ENCODE peak calls at places on chromosomes 7 and 10, in seven cellular contexts. One of them, this sample, is unnamed.

GRCh38 chr7:80671744-80672143 is 33.3 kb downstream of the CD36 start:
- DNase-seq in B cell: no peak
- DNase-seq in ovary: no peak
- DNase-seq in body of pancreas: no peak
- DNase-seq in Caco-2: no peak
- DNase-seq in fibroblast of pulmonary artery: no peak
- DNase-seq in Calu3: no peak
- DNase-seq in this sample: no peak

GRCh38 chr10:17817790-17818189 is 8.6 kb downstream of the MRC1 start:
- DNase-seq in B cell: no peak
- DNase-seq in ovary: no peak
- DNase-seq in body of pancreas: no peak
- DNase-seq in Caco-2: no peak
- DNase-seq in fibroblast of pulmonary artery: no peak
- DNase-seq in Calu3: no peak
- DNase-seq in this sample: no peak

GRCh38 chr7:43112941-43113621 is 634 bp downstream of the HECW1 start:
- DNase-seq in B cell: no peak
- DNase-seq in ovary: peak; percentile 29
- DNase-seq in body of pancreas: peak; percentile 39
- DNase-seq in Caco-2: no peak
- DNase-seq in fibroblast of pulmonary artery: peak; percentile 60
- DNase-seq in Calu3: no peak
- DNase-seq in this sample: peak; percentile 56

GRCh38 chr7:45021604-45022296 is 21.7 kb downstream of the CCM2 start:
- DNase-seq in B cell: no peak
- DNase-seq in ovary: no peak
- DNase-seq in body of pancreas: no peak
- DNase-seq in Caco-2: no peak
- DNase-seq in fibroblast of pulmonary artery: peak; percentile 55
- DNase-seq in Calu3: no peak
- DNase-seq in this sample: no peak

GRCh38 chr10:84825330-84825729 is 496.9 kb downstream of the CCSER2 start:
- DNase-seq in B cell: no peak
- DNase-seq in ovary: no peak
- DNase-seq in body of pancreas: peak; percentile 24
- DNase-seq in Caco-2: no peak
- DNase-seq in fibroblast of pulmonary artery: peak; percentile 10
- DNase-seq in Calu3: peak; percentile 38
- DNase-seq in this sample: no peak

GRCh38 chr7:39228946-39229345 is 251.2 kb downstream of the POU6F2 start:
- DNase-seq in B cell: no peak
- DNase-seq in ovary: no peak
- DNase-seq in body of pancreas: no peak
- DNase-seq in Caco-2: no peak
- DNase-seq in fibroblast of pulmonary artery: no peak
- DNase-seq in Calu3: no peak
- DNase-seq in this sample: no peak

GRCh38 chr10:89810908-89811515 is 109.6 kb downstream of the KIF20B start:
- DNase-seq in B cell: no peak
- DNase-seq in ovary: no peak
- DNase-seq in body of pancreas: no peak
- DNase-seq in Caco-2: no peak
- DNase-seq in fibroblast of pulmonary artery: no peak
- DNase-seq in Calu3: no peak
- DNase-seq in this sample: no peak

GRCh38 chr10:35493196-35494118 is 111.7 kb upstream of the GJD4 start:
- DNase-seq in B cell: no peak
- DNase-seq in ovary: no peak
- DNase-seq in body of pancreas: peak; percentile 36
- DNase-seq in Caco-2: no peak
- DNase-seq in fibroblast of pulmonary artery: no peak
- DNase-seq in Calu3: peak; percentile 24
- DNase-seq in this sample: no peak

GRCh38 chr10:49160110-49160509 is 26.3 kb upstream of the FAM170B start:
- DNase-seq in B cell: no peak
- DNase-seq in ovary: no peak
- DNase-seq in body of pancreas: no peak
- DNase-seq in Caco-2: no peak
- DNase-seq in fibroblast of pulmonary artery: no peak
- DNase-seq in Calu3: no peak
- DNase-seq in this sample: no peak

GRCh38 chr10:49160814-49161213 is 27.0 kb upstream of the FAM170B start:
- DNase-seq in B cell: no peak
- DNase-seq in ovary: no peak
- DNase-seq in body of pancreas: no peak
- DNase-seq in Caco-2: no peak
- DNase-seq in fibroblast of pulmonary artery: no peak
- DNase-seq in Calu3: no peak
- DNase-seq in this sample: no peak

GRCh38 chr10:49162063-49162462 is 26.1 kb downstream of the TMEM273 start:
- DNase-seq in B cell: no peak
- DNase-seq in ovary: no peak
- DNase-seq in body of pancreas: no peak
- DNase-seq in Caco-2: no peak
- DNase-seq in fibroblast of pulmonary artery: no peak
- DNase-seq in Calu3: no peak
- DNase-seq in this sample: no peak

GRCh38 chr10:49162761-49163160 is 25.4 kb downstream of the TMEM273 start:
- DNase-seq in B cell: no peak
- DNase-seq in ovary: no peak
- DNase-seq in body of pancreas: no peak
- DNase-seq in Caco-2: no peak
- DNase-seq in fibroblast of pulmonary artery: no peak
- DNase-seq in Calu3: no peak
- DNase-seq in this sample: no peak

DNA sequence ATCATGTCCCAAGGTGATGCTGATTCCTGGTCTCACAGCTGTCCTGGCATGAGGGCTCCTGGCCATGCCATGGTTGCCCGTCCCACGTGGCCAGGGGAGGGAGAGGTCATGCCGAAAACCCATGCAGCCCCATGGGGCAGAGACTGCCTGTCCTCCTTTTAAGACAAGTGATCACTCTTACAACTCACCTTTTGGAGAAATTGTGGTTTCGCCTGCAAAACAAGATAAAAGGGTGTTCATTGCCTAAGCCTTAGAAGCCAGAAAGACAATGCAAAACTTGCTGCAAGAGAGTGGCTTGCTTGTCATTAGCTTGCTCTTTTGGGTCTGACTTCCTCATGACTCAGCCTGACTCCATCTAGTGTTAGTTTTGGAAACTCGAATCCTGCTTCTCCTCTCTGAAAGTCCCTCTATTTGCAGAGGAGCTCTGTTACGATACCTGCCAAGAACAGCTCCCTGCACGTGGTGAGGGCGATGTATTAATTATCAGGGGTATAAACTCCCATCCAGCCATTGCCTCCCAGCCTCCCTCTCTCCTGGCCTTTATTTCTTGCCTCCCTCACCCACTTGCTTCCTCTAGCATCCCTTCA is 26.7 kb downstream of the TMEM273 start:
- DNase-seq in B cell: no peak
- DNase-seq in ovary: no peak
- DNase-seq in body of pancreas: no peak
- DNase-seq in Caco-2: no peak
- DNase-seq in fibroblast of pulmonary artery: peak; percentile 46
- DNase-seq in Calu3: no peak
- DNase-seq in this sample: no peak
- TF ChIP-seq CTCF in B cell: no peak
- TF ChIP-seq CTCF in ovary: no peak
- TF ChIP-seq CTCF in body of pancreas: no peak
- TF ChIP-seq CTCF in Caco-2: peak; percentile 55
- TF ChIP-seq CTCF in fibroblast of pulmonary artery: peak; percentile 38
- TF ChIP-seq CTCF in Calu3: no peak
- TF ChIP-seq CTCF in this sample: no peak

GRCh38 chr7:129405527-129405926 is 28.7 kb upstream of the STRIP2 start:
- DNase-seq in B cell: no peak
- DNase-seq in ovary: no peak
- DNase-seq in body of pancreas: no peak
- DNase-seq in Caco-2: no peak
- DNase-seq in fibroblast of pulmonary artery: no peak
- DNase-seq in Calu3: no peak
- DNase-seq in this sample: no peak

GRCh38 chr7:129401228-129401967 is 32.8 kb upstream of the STRIP2 start:
- DNase-seq in B cell: no peak
- DNase-seq in ovary: no peak
- DNase-seq in body of pancreas: no peak
- DNase-seq in Caco-2: no peak
- DNase-seq in fibroblast of pulmonary artery: peak; percentile 4
- DNase-seq in Calu3: peak; percentile 1
- DNase-seq in this sample: no peak

DNA sequence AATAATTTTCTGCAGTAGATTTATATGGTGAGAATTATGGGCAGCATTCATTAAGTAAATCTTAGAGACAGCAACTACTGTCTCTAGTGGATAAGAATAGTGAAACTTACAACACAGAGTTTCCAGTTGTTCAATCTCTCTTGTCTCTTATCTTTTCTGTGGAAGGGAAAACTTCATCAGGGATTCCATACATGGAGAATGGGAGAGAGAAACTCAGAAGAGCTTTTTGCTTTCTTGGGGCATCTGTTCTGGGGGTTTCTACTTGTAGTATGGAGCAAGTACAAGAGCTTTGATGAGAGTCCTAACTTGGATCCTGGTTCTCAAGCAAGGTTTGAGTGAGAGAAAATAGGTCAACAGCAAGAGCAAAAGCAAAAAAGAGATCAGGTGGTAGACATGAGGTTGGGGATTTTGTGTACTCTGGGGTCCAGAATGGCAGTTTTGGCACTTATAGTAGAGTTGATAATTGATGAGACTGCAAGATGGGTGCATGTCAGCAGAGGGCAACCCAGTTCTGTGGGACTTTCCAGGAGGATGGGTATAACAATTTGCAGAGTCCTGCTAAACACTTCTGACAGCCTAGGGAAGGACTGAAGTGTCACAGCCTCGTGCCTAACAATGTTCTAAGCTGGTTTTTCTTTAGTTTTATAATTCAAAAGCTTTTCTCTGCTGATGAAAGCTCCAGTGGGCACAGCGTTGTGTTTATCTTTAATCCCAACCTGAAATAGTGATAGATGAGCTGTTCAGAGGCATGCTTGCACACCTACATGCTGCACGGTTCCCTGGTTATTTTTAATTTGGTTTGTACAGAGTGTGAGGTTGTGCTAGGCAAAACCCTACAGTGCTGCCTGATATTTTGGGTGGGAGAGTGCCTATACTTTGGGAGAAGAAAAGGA is 32.0 kb upstream of the STRIP2 start:
- DNase-seq in B cell: no peak
- DNase-seq in ovary: no peak
- DNase-seq in body of pancreas: no peak
- DNase-seq in Caco-2: no peak
- DNase-seq in fibroblast of pulmonary artery: peak; percentile 8
- DNase-seq in Calu3: no peak
- DNase-seq in this sample: peak; percentile 35
- TF ChIP-seq CTCF in B cell: peak; percentile 24
- TF ChIP-seq CTCF in ovary: no peak
- TF ChIP-seq CTCF in body of pancreas: no peak
- TF ChIP-seq CTCF in Caco-2: no peak
- TF ChIP-seq CTCF in fibroblast of pulmonary artery: peak; percentile 6
- TF ChIP-seq CTCF in Calu3: no peak
- TF ChIP-seq CTCF in this sample: peak; percentile 25

GRCh38 chr10:126384269-126384873 is 3.9 kb downstream of the ADAM12 start:
- DNase-seq in B cell: no peak
- DNase-seq in ovary: no peak
- DNase-seq in body of pancreas: no peak
- DNase-seq in Caco-2: no peak
- DNase-seq in fibroblast of pulmonary artery: peak; percentile 77
- DNase-seq in Calu3: no peak
- DNase-seq in this sample: no peak

GRCh38 chr10:126391162-126391880 is 3.0 kb upstream of the ADAM12 start:
- DNase-seq in B cell: no peak
- DNase-seq in ovary: no peak
- DNase-seq in body of pancreas: no peak
- DNase-seq in Caco-2: no peak
- DNase-seq in fibroblast of pulmonary artery: peak; percentile 79
- DNase-seq in Calu3: no peak
- DNase-seq in this sample: no peak

GRCh38 chr10:126390324-126390723 is 2.0 kb upstream of the ADAM12 start:
- DNase-seq in B cell: no peak
- DNase-seq in ovary: no peak
- DNase-seq in body of pancreas: no peak
- DNase-seq in Caco-2: no peak
- DNase-seq in fibroblast of pulmonary artery: no peak
- DNase-seq in Calu3: no peak
- DNase-seq in this sample: no peak

GRCh38 chr10:126387931-126388911 is at the start of gene ADAM12:
- DNase-seq in B cell: no peak
- DNase-seq in ovary: peak; percentile 70
- DNase-seq in body of pancreas: peak; percentile 39
- DNase-seq in Caco-2: no peak
- DNase-seq in fibroblast of pulmonary artery: peak; percentile 65
- DNase-seq in Calu3: no peak
- DNase-seq in this sample: peak; percentile 15

DNA sequence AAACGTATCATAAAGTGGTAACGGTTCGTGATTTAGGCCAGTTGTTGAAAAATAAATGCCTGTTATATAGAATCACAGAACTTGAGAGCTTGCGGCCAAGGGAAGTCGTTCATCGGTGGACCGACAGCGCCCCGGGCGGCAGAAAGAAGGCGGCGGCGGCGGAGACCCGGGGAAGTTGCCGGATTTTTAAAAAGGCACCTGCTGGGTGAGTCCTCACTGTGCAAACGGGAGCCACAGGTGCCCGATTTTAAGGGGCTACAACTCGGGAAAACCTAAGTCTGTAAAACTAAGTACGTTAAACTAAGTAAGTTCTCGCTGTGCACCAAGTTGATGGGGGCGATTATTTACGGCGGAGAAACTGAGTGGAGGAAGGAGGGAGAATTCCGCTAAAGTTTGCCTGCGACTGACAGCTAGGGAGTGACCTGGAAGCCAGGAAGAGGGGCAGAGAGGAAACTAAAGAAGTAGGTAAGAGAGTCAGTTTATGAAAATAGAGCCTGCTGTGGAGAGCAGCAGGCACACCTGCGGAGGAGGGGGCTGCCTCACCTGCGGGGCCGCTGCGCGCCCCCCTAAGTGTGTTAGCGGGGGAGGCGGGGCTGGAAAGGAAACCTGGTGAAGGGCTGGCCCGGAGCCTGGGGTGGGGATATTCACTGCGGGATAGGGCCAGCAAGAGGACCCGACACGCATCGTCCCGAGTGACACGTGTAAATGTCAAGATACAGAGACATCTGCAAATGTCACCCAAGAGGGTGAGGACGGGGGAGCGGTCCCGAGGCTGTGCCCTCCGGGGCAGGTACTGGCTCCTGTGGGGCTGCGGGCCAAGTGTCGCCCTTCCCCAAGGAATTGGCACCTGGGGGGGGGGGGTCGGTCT is 1.0 kb downstream of the ADAM12 start:
- DNase-seq in B cell: no peak
- DNase-seq in ovary: peak; percentile 81
- DNase-seq in body of pancreas: peak; percentile 77
- DNase-seq in Caco-2: peak; percentile 47
- DNase-seq in fibroblast of pulmonary artery: peak; percentile 73
- DNase-seq in Calu3: peak; percentile 31
- DNase-seq in this sample: peak; percentile 27
- TF ChIP-seq CTCF in B cell: peak; percentile 16
- TF ChIP-seq CTCF in ovary: peak; percentile 67
- TF ChIP-seq CTCF in body of pancreas: peak; percentile 77
- TF ChIP-seq CTCF in Caco-2: peak; percentile 74
- TF ChIP-seq CTCF in fibroblast of pulmonary artery: peak; percentile 73
- TF ChIP-seq CTCF in Calu3: no peak
- TF ChIP-seq CTCF in this sample: no peak

DNA sequence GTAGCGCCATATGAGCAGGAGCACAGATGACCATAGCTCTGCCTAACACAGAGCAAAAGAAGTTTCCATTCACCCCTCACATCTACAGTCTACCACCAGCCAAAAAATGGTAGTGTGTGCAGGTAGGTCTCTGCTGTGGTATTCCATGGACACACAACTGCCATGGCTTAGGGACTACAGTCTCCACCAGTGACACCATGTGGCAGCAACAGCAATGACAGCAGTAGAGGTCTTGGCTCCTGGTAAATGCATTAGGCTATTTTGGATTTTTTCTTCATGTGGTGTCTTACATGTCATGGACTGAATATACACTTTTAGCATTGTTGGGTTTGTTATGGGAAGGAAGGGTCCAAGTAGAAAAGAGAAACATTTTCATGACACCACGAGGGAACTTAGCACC is 70.1 kb upstream of the CABCOCO1 start:
- DNase-seq in B cell: no peak
- DNase-seq in ovary: no peak
- DNase-seq in body of pancreas: no peak
- DNase-seq in Caco-2: peak; percentile 70
- DNase-seq in fibroblast of pulmonary artery: peak; percentile 28
- DNase-seq in Calu3: peak; percentile 26
- DNase-seq in this sample: no peak
- TF ChIP-seq CTCF in B cell: no peak
- TF ChIP-seq CTCF in ovary: no peak
- TF ChIP-seq CTCF in body of pancreas: no peak
- TF ChIP-seq CTCF in Caco-2: peak; percentile 81
- TF ChIP-seq CTCF in fibroblast of pulmonary artery: peak; percentile 36
- TF ChIP-seq CTCF in Calu3: no peak
- TF ChIP-seq CTCF in this sample: peak; percentile 25